ENCODE peak calls at places on chromosomes 6 and 20, in six cellular contexts. M is body of pancreas, U is Panc1, J is foreskin fibroblast, K is HepG2, Z is GM12865. N is an unnamed sample.

GRCh38 chr20:35312348-35312747 is 20.1 kb upstream of the FAM83C start:
- DNase-seq in M (no peak), U (peak; percentile 94), J (peak; percentile 95), K (peak; percentile 54), Z (no peak), N (peak; percentile 73)

GRCh38 chr20:32539817-32540675 is 45.1 kb downstream of the NOL4L start:
- DNase-seq in M (peak; percentile 30), U (no peak), J (no peak), K (peak; percentile 71), Z (peak; percentile 73), N (no peak)

GRCh38 chr6:111718990-111719389 is 113.3 kb upstream of the TRAF3IP2 start:
- DNase-seq in M (no peak), U (no peak), J (no peak), K (no peak), Z (no peak), N (no peak)

GRCh38 chr6:166007349-166008263 is 160.0 kb downstream of the TBXT start:
- DNase-seq in M (peak; percentile 67), U (no peak), J (no peak), K (no peak), Z (no peak), N (peak; percentile 47)

GRCh38 chr6:119110601-119111548 is 32.4 kb upstream of the FAM184A start:
- DNase-seq in M (peak; percentile 72), U (peak; percentile 27), J (peak; percentile 29), K (peak; percentile 69), Z (peak; percentile 65), N (peak; percentile 16)

GRCh38 chr6:130366011-130366963 is at the start of gene TMEM200A:
- DNase-seq in M (peak; percentile 12), U (no peak), J (peak; percentile 86), K (no peak), Z (no peak), N (no peak)

GRCh38 chr20:18983796-18984195 is 170.2 kb downstream of the SCP2D1 start:
- DNase-seq in M (peak; percentile 32), U (no peak), J (no peak), K (no peak), Z (no peak), N (no peak)

GRCh38 chr20:43040427-43040826 is 149.3 kb downstream of the PTPRT start:
- DNase-seq in M (peak; percentile 13), U (no peak), J (no peak), K (peak; percentile 33), Z (peak; percentile 15), N (no peak)

GRCh38 chr20:51802170-51802745 is at the start of gene SALL4:
- DNase-seq in M (peak; percentile 55), U (no peak), J (no peak), K (no peak), Z (no peak), N (no peak)

GRCh38 chr20:1833728-1834726 is 61.2 kb upstream of the SIRPA start:
- DNase-seq in M (no peak), U (no peak), J (no peak), K (no peak), Z (no peak), N (no peak)

GRCh38 chr6:75333811-75334210 is 49.2 kb upstream of the TMEM30A start:
- DNase-seq in M (no peak), U (no peak), J (no peak), K (no peak), Z (no peak), N (no peak)

GRCh38 chr20:1377341-1377871 is 15.4 kb downstream of the FKBP1A start:
- DNase-seq in M (no peak), U (no peak), J (no peak), K (no peak), Z (peak; percentile 58), N (no peak)

GRCh38 chr6:39302669-39303424 is 11.4 kb downstream of the KCNK17 start:
- DNase-seq in M (peak; percentile 88), U (peak; percentile 36), J (peak; percentile 47), K (peak; percentile 66), Z (peak; percentile 85), N (no peak)

GRCh38 chr6:138945354-138945753 is 42.7 kb downstream of the REPS1 start:
- DNase-seq in M (no peak), U (no peak), J (no peak), K (peak; percentile 13), Z (no peak), N (no peak)
- TF ChIP-seq CTCF in M (no peak), U (peak; percentile 30), J (no peak), K (no peak), Z (no peak), N (peak; percentile 30)

GRCh38 chr20:38810926-38811325 is 5.4 kb downstream of the PPP1R16B start:
- DNase-seq in M (no peak), U (no peak), J (no peak), K (no peak), Z (no peak), N (no peak)
- H3K4me3 ChIP-seq in M (no peak overlapping the region), U (no peak overlapping the region), J (no peak overlapping the region), K (no peak overlapping the region), Z (no peak overlapping the region), N (no peak overlapping the region)

GRCh38 chr6:90294989-90295853 is 1.4 kb downstream of the BACH2 start:
- DNase-seq in M (peak; percentile 49), U (no peak), J (peak; percentile 15), K (no peak), Z (peak; percentile 32), N (no peak)

GRCh38 chr6:90297124-90297865 is 652 bp upstream of the BACH2 start:
- DNase-seq in M (no peak), U (no peak), J (no peak), K (no peak), Z (no peak), N (no peak)

GRCh38 chr6:90295854-90296345 is 743 bp downstream of the BACH2 start:
- DNase-seq in M (peak; percentile 71), U (no peak), J (peak; percentile 50), K (no peak), Z (peak; percentile 55), N (no peak)

GRCh38 chr6:90297866-90298381 is 1.3 kb upstream of the BACH2 start:
- DNase-seq in M (no peak), U (no peak), J (no peak), K (no peak), Z (no peak), N (no peak)

DNA sequence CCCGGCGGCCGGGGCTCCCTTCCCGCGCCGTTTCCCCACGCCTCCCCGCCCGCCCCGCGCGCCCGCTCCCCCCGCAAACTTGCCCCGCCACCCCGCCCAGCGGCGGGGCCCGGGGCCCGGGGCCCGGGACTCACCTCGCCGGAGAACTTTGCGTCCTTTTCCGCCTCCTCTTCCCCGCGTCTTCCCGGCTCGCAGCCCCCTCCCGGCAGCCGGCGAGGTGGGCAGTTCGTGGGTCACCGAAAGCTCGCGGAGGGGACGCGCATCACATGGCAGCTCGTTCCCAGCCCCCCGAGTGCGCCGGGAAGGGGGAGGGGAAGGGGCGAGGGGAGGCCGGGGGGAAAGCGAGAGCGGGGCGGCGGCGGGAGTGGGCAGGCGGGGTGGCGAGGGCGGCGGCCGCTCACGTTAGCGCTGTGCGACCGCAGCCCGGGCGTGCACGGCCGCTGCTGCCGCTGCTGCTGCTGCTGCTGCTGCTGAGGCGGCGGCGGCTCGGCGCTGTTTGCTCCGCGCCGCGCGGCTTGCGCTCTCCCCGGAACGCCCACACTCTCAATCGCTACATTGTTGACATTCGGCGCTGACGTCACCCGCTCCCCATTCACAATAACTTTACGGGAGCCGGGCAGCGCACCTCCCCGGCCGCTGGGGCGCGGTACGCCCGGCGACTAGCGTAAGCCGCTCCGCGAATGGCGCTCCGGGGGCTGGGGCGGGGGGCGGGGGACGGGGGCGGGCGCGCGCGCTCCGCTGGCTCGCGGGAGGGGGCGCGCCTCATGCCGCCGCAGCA is at the start of gene BACH2:
- DNase-seq in M (peak; percentile 96), U (no peak), J (peak; percentile 73), K (peak; percentile 73), Z (peak; percentile 81), N (no peak)
- TF ChIP-seq CTCF in M (peak; percentile 34), U (peak; percentile 4), J (no peak), K (no peak), Z (no peak), N (no peak)

GRCh38 chr6:170136541-170137175 is 154.2 kb downstream of the DLL1 start:
- DNase-seq in M (no peak), U (no peak), J (no peak), K (no peak), Z (no peak), N (no peak)

GRCh38 chr6:170135461-170135820 is 155.4 kb downstream of the DLL1 start:
- DNase-seq in M (no peak), U (no peak), J (no peak), K (no peak), Z (no peak), N (no peak)

GRCh38 chr6:170137176-170137891 is 153.5 kb downstream of the DLL1 start:
- DNase-seq in M (peak; percentile 45), U (no peak), J (peak; percentile 11), K (no peak), Z (no peak), N (no peak)

GRCh38 chr6:170135041-170135440 is 155.8 kb downstream of the DLL1 start:
- DNase-seq in M (no peak), U (no peak), J (no peak), K (no peak), Z (no peak), N (no peak)

DNA sequence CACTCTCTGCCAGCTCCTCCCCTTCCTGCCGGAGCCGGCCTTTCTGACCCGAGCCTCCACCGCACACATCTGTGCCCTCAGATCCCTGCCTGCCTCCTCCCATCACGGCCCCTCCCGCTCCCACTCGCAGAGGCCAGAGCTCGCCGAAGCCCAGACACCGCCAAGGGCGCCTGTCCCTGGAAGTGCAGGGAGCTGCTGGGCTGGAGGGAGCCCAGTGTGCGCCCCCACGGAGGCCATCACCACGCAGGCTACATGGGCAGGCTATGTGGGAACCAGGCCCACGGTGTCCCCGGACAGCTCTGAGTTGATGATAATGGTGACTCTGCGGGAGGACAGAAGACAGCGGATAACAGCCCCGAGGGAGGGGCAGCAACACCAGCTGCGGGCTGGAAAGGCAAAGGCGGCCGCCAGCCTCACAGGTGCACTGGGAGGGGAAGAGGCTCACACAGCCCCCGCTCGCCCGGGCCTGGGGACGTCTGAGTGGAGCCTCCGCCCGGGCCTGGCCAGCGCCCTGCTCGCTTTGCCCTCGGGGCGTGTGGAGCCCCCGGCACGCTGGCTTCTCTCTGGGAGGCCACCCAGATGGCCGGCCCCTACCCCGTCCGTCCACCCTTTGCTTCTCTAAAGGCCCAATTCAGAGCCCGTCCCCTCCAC is 154.9 kb downstream of the DLL1 start:
- DNase-seq in M (no peak), U (no peak), J (no peak), K (no peak), Z (no peak), N (no peak)
- H3K4me3 ChIP-seq in M (no peak overlapping the region), U (no peak overlapping the region), J (no peak overlapping the region), K (no peak overlapping the region), Z (no peak overlapping the region), N (no peak overlapping the region)

DNA sequence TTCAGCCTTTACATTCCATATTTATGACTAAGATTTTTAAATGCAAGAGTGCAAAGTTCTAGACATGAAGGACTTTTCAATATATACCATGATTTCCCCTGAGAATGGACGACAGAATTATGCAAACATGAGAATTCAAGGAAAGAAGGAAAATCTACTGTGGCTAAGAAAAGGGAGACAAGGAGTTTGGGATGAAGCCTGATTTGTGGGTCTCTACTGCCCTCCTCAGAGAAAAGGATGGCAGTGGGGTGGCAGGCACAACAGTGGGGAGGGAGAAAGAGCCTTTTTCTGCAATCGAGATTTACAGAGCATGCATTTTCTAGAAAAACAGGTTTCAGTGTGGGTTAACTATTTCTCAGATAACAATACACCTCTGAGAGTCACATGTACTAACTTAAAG is 466.9 kb upstream of the NRSN1 start:
- DNase-seq in M (no peak), U (no peak), J (no peak), K (peak; percentile 16), Z (no peak), N (no peak)
- TF ChIP-seq CTCF in M (peak; percentile 40), U (peak; percentile 47), J (no peak), K (peak; percentile 72), Z (peak; percentile 15), N (peak; percentile 84)

N was measured in epithelial cell of proximal tubule.